ENCODE peak calls at places on chromosomes 12 and 14, in five cellular contexts. F is T-cell, C is GM18507, J is neural progenitor cell, B is ovary. U is an unnamed sample.

GRCh38 chr14:20400965-20401593 is 12.2 kb downstream of the TEP1 start:
- DNase-seq in C (no peak), J (no peak), F (no peak), B (no peak), U (no peak)

GRCh38 chr12:116927244-116927940 is 16.6 kb downstream of the FBXW8 start:
- DNase-seq in J (no peak), C (no peak), F (no peak), B (no peak), U (no peak)

GRCh38 chr14:52333823-52334657 is 19.9 kb downstream of the PTGER2 start:
- DNase-seq in J (no peak), B (no peak), F (no peak), C (no peak), U (no peak)

GRCh38 chr14:52413729-52414453 is 99.8 kb downstream of the PTGER2 start:
- DNase-seq in B (no peak), F (no peak), J (no peak), C (no peak), U (no peak)

GRCh38 chr12:116459921-116460666 is 99.1 kb upstream of the MAP1LC3B2 start:
- DNase-seq in J (no peak), B (no peak), C (no peak), F (no peak), U (no peak)

GRCh38 chr12:57093412-57094193 is 4.7 kb downstream of the NAB2 start:
- DNase-seq in J (peak; percentile 70), B (peak; percentile 90), C (no peak), F (peak; percentile 61), U (no peak)

GRCh38 chr12:109735825-109736551 is 22.4 kb downstream of the FAM222A start:
- DNase-seq in F (no peak), B (peak; percentile 15), C (no peak), J (no peak), U (no peak)

GRCh38 chr12:122951406-122951805 is 14.9 kb downstream of the ABCB9 start:
- DNase-seq in C (no peak), F (no peak), J (no peak), B (no peak), U (no peak)

GRCh38 chr12:120091371-120092090 is 25.0 kb downstream of the RAB35 start:
- DNase-seq in J (no peak), C (no peak), F (no peak), B (no peak), U (no peak)

GRCh38 chr12:109561711-109562030 is 11.6 kb downstream of the MMAB start:
- DNase-seq in C (no peak), J (no peak), B (no peak), F (no peak), U (no peak)

GRCh38 chr12:121653999-121654398 is 15.5 kb downstream of the MORN3 start:
- DNase-seq in F (no peak), J (no peak), B (no peak), C (no peak), U (no peak)

GRCh38 chr12:120413901-120414695 is 23.8 kb upstream of the COX6A1 start:
- DNase-seq in F (no peak), J (peak; percentile 96), B (no peak), C (no peak), U (no peak)

GRCh38 chr12:45745861-45746277 is 16.4 kb downstream of the ARID2 start:
- DNase-seq in J (no peak), C (no peak), B (no peak), F (no peak), U (no peak)

GRCh38 chr12:10968765-10969456 is 17.8 kb downstream of the TAS2R50 start:
- DNase-seq in J (no peak), B (peak; percentile 15), C (no peak), F (no peak), U (no peak)

GRCh38 chr14:21039585-21040369 is 2.4 kb upstream of the RNASE7 start:
- DNase-seq in F (peak; percentile 13), C (no peak), B (peak; percentile 59), J (peak; percentile 65), U (peak; percentile 8)

GRCh38 chr14:49865431-49865859 is 12.9 kb upstream of the NEMF start:
- DNase-seq in J (peak; percentile 83), F (peak; percentile 80), C (no peak), B (peak; percentile 79), U (no peak)

GRCh38 chr14:51978566-51979398 is 10.6 kb upstream of the RTRAF start:
- DNase-seq in J (peak; percentile 86), B (peak; percentile 84), F (peak; percentile 83), C (no peak), U (peak; percentile 46)

GRCh38 chr12:20950248-20950647 is 139.7 kb downstream of the SLCO1B3 start:
- DNase-seq in F (no peak), C (no peak), J (peak; percentile 21), B (no peak), U (no peak)

GRCh38 chr12:805022-805632 is 52.7 kb downstream of the WNK1 start:
- DNase-seq in J (no peak), F (no peak), C (no peak), B (no peak), U (no peak)

GRCh38 chr12:57216014-57216891 is at the start of gene NXPH4:
- DNase-seq in C (no peak), F (peak; percentile 65), J (peak; percentile 70), B (peak; percentile 58), U (no peak)

GRCh38 chr12:102765736-102766135 is 151.3 kb downstream of the PAH start:
- DNase-seq in F (no peak), C (no peak), J (no peak), B (no peak), U (no peak)

GRCh38 chr12:124750787-124751471 is 112.7 kb downstream of the SCARB1 start:
- DNase-seq in J (peak; percentile 76), C (no peak), F (no peak), B (no peak), U (no peak)

GRCh38 chr12:88562151-88562550 is 18.1 kb downstream of the KITLG start:
- DNase-seq in F (no peak), J (no peak), B (no peak), C (no peak), U (no peak)

GRCh38 chr14:24848427-24848826 is 201.5 kb downstream of the STXBP6 start:
- DNase-seq in B (no peak), J (no peak), F (no peak), C (no peak), U (no peak)

GRCh38 chr14:45034730-45035129 is 49.2 kb upstream of the PRPF39 start:
- DNase-seq in C (no peak), F (no peak), J (no peak), B (no peak), U (no peak)

GRCh38 chr12:58202933-58203713 is 261.8 kb downstream of the ATP23 start:
- DNase-seq in C (no peak), J (no peak), F (no peak), B (no peak), U (no peak)

GRCh38 chr12:5971194-5971850 is 26.3 kb upstream of the ANO2 start:
- DNase-seq in J (no peak), C (no peak), B (no peak), F (no peak), U (no peak)

GRCh38 chr14:50775357-50775756 is 55.6 kb downstream of the NIN start:
- DNase-seq in C (no peak), F (no peak), B (no peak), J (no peak), U (no peak)